ENCODE peak calls at places on chromosomes 5 and 9, in eight cellular contexts. P is psoas muscle; E is Peyer's patch; U is CD4-positive, CD25-positive, alpha-beta regulatory T cell; V is GM23248; X is CD8-positive, alpha-beta T cell; Z is spleen; M is dorsolateral prefrontal cortex. S is an unnamed sample.

GRCh38 chr9:95102001-95102433 is 215.5 kb downstream of the FANCC start:
- DNase-seq in Z (no peak), P (no peak), U (no peak), E (no peak), M (peak; percentile 47), V (no peak), X (no peak), S (no peak)

GRCh38 chr9:806285-807156 is 35.0 kb upstream of the DMRT1 start:
- DNase-seq in P (no peak), U (peak; percentile 46), V (peak; percentile 57), X (no peak), Z (no peak), E (no peak), M (no peak), S (no peak)

GRCh38 chr9:101428909-101429308 is 6.7 kb downstream of the ALDOB start:
- DNase-seq in M (no peak), X (no peak), Z (no peak), U (no peak), P (no peak), V (no peak), E (no peak), S (no peak)

GRCh38 chr5:141478321-141478945 is 2.7 kb downstream of the PCDHGC3 start:
- DNase-seq in Z (no peak), U (no peak), E (no peak), M (peak; percentile 71), X (no peak), P (no peak), V (peak; percentile 58), S (no peak)

GRCh38 chr5:71482132-71482531 is 26.7 kb downstream of the BDP1 start:
- DNase-seq in E (no peak), Z (no peak), M (no peak), V (peak; percentile 17), P (no peak), X (no peak), U (no peak), S (no peak)

GRCh38 chr9:5800969-5801738 is 31.8 kb downstream of the ERMP1 start:
- DNase-seq in V (no peak), P (no peak), X (no peak), M (peak; percentile 31), Z (no peak), U (peak; percentile 35), E (no peak), S (no peak)

GRCh38 chr9:100294341-100294740 is 58.4 kb downstream of the TEX10 start:
- DNase-seq in X (no peak), Z (no peak), V (peak; percentile 7), M (no peak), E (no peak), P (no peak), U (no peak), S (no peak)

GRCh38 chr5:9361835-9362234 is 184.0 kb downstream of the SEMA5A start:
- DNase-seq in P (peak; percentile 18), Z (no peak), M (no peak), E (no peak), U (peak; percentile 24), V (peak; percentile 68), X (peak; percentile 19), S (no peak)

GRCh38 chr9:33506626-33507370 is 17.3 kb upstream of the ANKRD18B start:
- DNase-seq in P (no peak), X (no peak), U (no peak), V (peak; percentile 93), E (no peak), Z (no peak), M (no peak), S (no peak)

GRCh38 chr9:97769208-97769607 is 72.1 kb upstream of the XPA start:
- DNase-seq in V (no peak), P (no peak), X (no peak), E (no peak), U (no peak), Z (no peak), M (no peak), S (no peak)

GRCh38 chr5:113612060-113612496 is 98.6 kb downstream of the YTHDC2 start:
- DNase-seq in U (peak; percentile 41), X (no peak), M (no peak), Z (no peak), V (peak; percentile 59), E (no peak), P (no peak), S (no peak)

GRCh38 chr5:42583322-42583721 is 160.1 kb downstream of the GHR start:
- DNase-seq in X (no peak), V (peak; percentile 63), M (no peak), Z (no peak), E (peak; percentile 24), P (no peak), U (peak; percentile 45), S (peak; percentile 86)

GRCh38 chr9:72661401-72662135 is 140.2 kb downstream of the TMC1 start:
- DNase-seq in E (no peak), M (no peak), P (no peak), U (no peak), V (peak; percentile 81), X (no peak), Z (no peak), S (no peak)

GRCh38 chr9:135249191-135249590 is 161.7 kb downstream of the OLFM1 start:
- DNase-seq in P (peak; percentile 3), Z (peak; percentile 52), X (no peak), M (no peak), E (no peak), U (no peak), V (no peak), S (peak; percentile 45)

GRCh38 chr9:122076117-122076516 is 17.0 kb downstream of the TTLL11 start:
- DNase-seq in Z (no peak), V (no peak), U (no peak), X (no peak), E (no peak), P (no peak), M (no peak), S (no peak)

GRCh38 chr9:104808030-104808614 is 44.2 kb downstream of the NIPSNAP3B start:
- DNase-seq in U (no peak), X (no peak), M (no peak), V (peak; percentile 83), E (no peak), P (peak; percentile 22), Z (no peak), S (no peak)

GRCh38 chr9:87447547-87448432 is 49.9 kb upstream of the DAPK1 start:
- DNase-seq in E (no peak), M (no peak), P (no peak), V (no peak), Z (no peak), U (no peak), X (no peak), S (no peak)

GRCh38 chr9:129482521-129483466 is 138.1 kb downstream of the C9orf50 start:
- DNase-seq in U (no peak), E (no peak), P (peak; percentile 89), V (peak; percentile 98), M (peak; percentile 80), X (no peak), Z (peak; percentile 88), S (peak; percentile 96)
- H3K27me3 ChIP-seq in U (peaks cover 3% of the 10 kb centered on the region), E (no peaks in the 10 kb centered on the region), P (no peaks in the 10 kb centered on the region), V (no peaks in the 10 kb centered on the region), M (no peaks in the 10 kb centered on the region), X (peaks cover 3% of the 10 kb centered on the region), Z (no peaks in the 10 kb centered on the region), S (no peaks in the 10 kb centered on the region)

GRCh38 chr9:92642041-92642451 is 27.9 kb downstream of the IPPK start:
- DNase-seq in M (no peak), P (no peak), X (no peak), E (no peak), Z (peak; percentile 68), V (no peak), U (no peak), S (peak; percentile 59)

GRCh38 chr9:92644278-92644677 is 25.7 kb downstream of the IPPK start:
- DNase-seq in P (no peak), M (no peak), U (no peak), V (no peak), Z (no peak), E (peak; percentile 3), X (no peak), S (no peak)

GRCh38 chr9:92642599-92642998 is 27.3 kb downstream of the IPPK start:
- DNase-seq in V (no peak), M (no peak), P (no peak), U (no peak), E (no peak), X (no peak), Z (peak; percentile 43), S (peak; percentile 32)

GRCh38 chr9:92647671-92648446 is 22.1 kb downstream of the IPPK start:
- DNase-seq in M (no peak), V (no peak), X (no peak), Z (peak; percentile 31), E (no peak), U (no peak), P (no peak), S (no peak)

GRCh38 chr9:92645041-92645440 is 24.9 kb downstream of the IPPK start:
- DNase-seq in M (no peak), E (peak; percentile 2), P (no peak), X (no peak), V (no peak), U (no peak), Z (peak; percentile 30), S (no peak)
- H3K27me3 ChIP-seq in M (no peaks in the 10 kb centered on the region), E (no peaks in the 10 kb centered on the region), P (no peaks in the 10 kb centered on the region), X (no peaks in the 10 kb centered on the region), V (no peaks in the 10 kb centered on the region), U (no peaks in the 10 kb centered on the region), Z (no peaks in the 10 kb centered on the region), S (no peaks in the 10 kb centered on the region)

GRCh38 chr9:134198771-134199170 is 34.4 kb upstream of the RNU6ATAC start:
- DNase-seq in Z (no peak), U (no peak), X (no peak), V (no peak), E (no peak), M (no peak), P (no peak), S (no peak)
- H3K27me3 ChIP-seq in Z (no peaks in the 10 kb centered on the region), U (peaks cover 1% of the 10 kb centered on the region), X (no peaks in the 10 kb centered on the region), V (peaks cover 25% of the 10 kb centered on the region), E (no peaks in the 10 kb centered on the region), M (no peaks in the 10 kb centered on the region), P (no peaks in the 10 kb centered on the region), S (no peaks in the 10 kb centered on the region)

DNA sequence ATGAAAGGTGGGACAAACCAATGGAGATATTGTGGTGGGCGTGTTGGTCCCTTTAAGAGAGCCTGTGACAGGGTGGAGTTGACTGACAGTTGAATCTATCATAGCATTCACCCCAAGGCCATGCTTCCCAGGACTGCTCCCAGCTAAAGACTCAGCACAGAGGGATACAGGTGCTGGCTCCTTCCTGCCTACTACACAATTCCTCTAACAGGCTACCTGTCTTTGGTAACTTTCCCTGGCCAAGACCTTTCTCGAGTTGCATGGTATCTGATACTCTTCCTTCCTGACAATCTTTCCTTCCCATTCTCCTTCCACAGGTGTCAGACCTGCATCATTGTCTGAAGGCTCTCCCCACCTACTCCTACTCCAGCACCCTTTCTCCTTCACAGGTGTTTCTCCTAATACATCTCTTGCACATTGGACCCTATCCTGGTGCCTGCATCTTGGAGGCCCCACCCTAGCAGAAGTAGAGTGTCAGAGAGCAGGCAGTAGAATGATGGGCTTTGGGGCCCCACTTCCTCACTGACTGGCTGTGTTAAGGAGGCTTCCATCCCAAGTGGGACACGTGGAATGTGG is 120.7 kb upstream of the ALDH1B1 start:
- DNase-seq in E (no peak), M (no peak), X (no peak), U (no peak), P (no peak), Z (peak; percentile 12), V (no peak), S (no peak)
- H3K27me3 ChIP-seq in E (no peaks in the 10 kb centered on the region), M (no peaks in the 10 kb centered on the region), X (no peaks in the 10 kb centered on the region), U (no peaks in the 10 kb centered on the region), P (no peaks in the 10 kb centered on the region), Z (no peaks in the 10 kb centered on the region), V (peaks cover 25% of the 10 kb centered on the region), S (no peaks in the 10 kb centered on the region)

S was measured in sigmoid colon.